ENCODE peak calls at places on chromosomes 1 and 21, in four cellular contexts. S is LoVo; I is stimulated activated CD8-positive, alpha-beta memory T cell treated with anti-CD3 and anti-CD28 coated beads, Interleukin-4, amount 100 ng/mL, for 48 hours; K is NCI-H1436. H is an unnamed sample.

GRCh38 chr21:27362249-27362648 is 395.4 kb upstream of the ADAMTS5 start:
- DNase-seq in I (no peak), S (no peak), K (no peak), H (no peak)

GRCh38 chr1:174965006-174965971 is 34.5 kb upstream of the CACYBP start:
- DNase-seq in K (no peak), S (no peak), I (no peak), H (no peak)

GRCh38 chr21:39840373-39841097 is 26.7 kb upstream of the PCP4 start:
- DNase-seq in K (no peak), I (no peak), S (no peak), H (no peak)

GRCh38 chr1:47175227-47175934 is 14.5 kb downstream of the PDZK1IP1 start:
- DNase-seq in I (peak; percentile 67), S (peak; percentile 59), K (peak; percentile 22), H (peak; percentile 88)

GRCh38 chr1:152753586-152753985 is 4.2 kb upstream of the KPRP start:
- DNase-seq in K (no peak), I (no peak), S (no peak), H (no peak)

GRCh38 chr1:235074335-235075120 is 54.1 kb downstream of the TOMM20 start:
- DNase-seq in S (no peak), I (peak; percentile 74), K (peak; percentile 59), H (peak; percentile 64)

GRCh38 chr1:67814121-67814772 is 19.0 kb downstream of the GNG12 start:
- DNase-seq in I (no peak), K (no peak), S (no peak), H (peak; percentile 35)

GRCh38 chr21:45414396-45415187 is 9.6 kb downstream of the COL18A1 start:
- DNase-seq in K (no peak), S (no peak), I (no peak), H (no peak)

GRCh38 chr1:97378596-97378995 is 542.2 kb downstream of the DPYD start:
- DNase-seq in S (no peak), I (no peak), K (no peak), H (no peak)

GRCh38 chr1:227234998-227235405 is 83.3 kb downstream of the CDC42BPA start:
- DNase-seq in S (peak; percentile 42), I (no peak), K (peak; percentile 7), H (peak; percentile 63)

GRCh38 chr1:244114895-244115294 is 63.8 kb downstream of the ZBTB18 start:
- DNase-seq in K (no peak), S (no peak), I (no peak), H (no peak)

GRCh38 chr1:182101415-182102041 is 40.0 kb upstream of the ZNF648 start:
- DNase-seq in S (peak; percentile 31), I (no peak), K (no peak), H (no peak)

GRCh38 chr1:214476958-214477870 is 74.2 kb downstream of the PTPN14 start:
- DNase-seq in K (no peak), I (no peak), S (no peak), H (peak; percentile 89)

GRCh38 chr1:17239420-17239819 is 9.5 kb upstream of the PADI3 start:
- DNase-seq in I (peak; percentile 30), K (peak; percentile 7), S (peak; percentile 53), H (peak; percentile 82)

GRCh38 chr1:40763742-40764532 is 19.6 kb upstream of the KCNQ4 start:
- DNase-seq in K (no peak), S (no peak), I (peak; percentile 21), H (no peak)

GRCh38 chr21:35237287-35237686 is 188.2 kb upstream of the RUNX1 start:
- DNase-seq in I (no peak), K (no peak), S (no peak), H (no peak)

GRCh38 chr21:29376556-29376955 is 77.8 kb downstream of the BACH1 start:
- DNase-seq in I (peak; percentile 67), K (peak; percentile 12), S (peak; percentile 13), H (peak; percentile 24)

GRCh38 chr1:243842978-243843490 is 7.0 kb downstream of the AKT3 start:
- DNase-seq in I (no peak), S (no peak), K (no peak), H (peak; percentile 68)

GRCh38 chr1:36529762-36530260 is 47.1 kb upstream of the CSF3R start:
- DNase-seq in K (no peak), I (no peak), S (no peak), H (no peak)

GRCh38 chr1:167166703-167167100 is 54.0 kb upstream of the POU2F1 start:
- DNase-seq in I (no peak), S (no peak), K (no peak), H (no peak)

GRCh38 chr1:194829492-194829891 is 1643.1 kb upstream of the B3GALT2 start:
- DNase-seq in K (no peak), S (no peak), I (no peak), H (no peak)

GRCh38 chr1:86567936-86568335 is 21.1 kb downstream of the CLCA4 start:
- DNase-seq in K (no peak), S (no peak), I (no peak), H (no peak)

GRCh38 chr21:39444406-39445145 is 1.0 kb downstream of the LCA5L start:
- DNase-seq in K (no peak), I (no peak), S (peak; percentile 1), H (peak; percentile 60)

GRCh38 chr1:230109871-230110667 is 43.0 kb downstream of the GALNT2 start:
- DNase-seq in K (no peak), I (peak; percentile 85), S (no peak), H (no peak)

GRCh38 chr1:167695150-167695549 is 26.6 kb upstream of the MPZL1 start:
- DNase-seq in S (no peak), K (no peak), I (no peak), H (no peak)

GRCh38 chr1:34984435-34985062 is 598 bp downstream of the TMEM35B start:
- DNase-seq in I (no peak), K (no peak), S (no peak), H (peak; percentile 79)

GRCh38 chr1:171486048-171486519 is 754 bp downstream of the PRRC2C start:
- DNase-seq in K (peak; percentile 37), I (peak; percentile 75), S (peak; percentile 40), H (peak; percentile 56)

GRCh38 chr1:175894543-175894942 is 151.1 kb upstream of the TNR start:
- DNase-seq in I (no peak), K (no peak), S (no peak), H (no peak)

GRCh38 chr21:45226540-45227326 is 61.0 kb downstream of the POFUT2 start:
- DNase-seq in I (peak; percentile 49), S (no peak), K (no peak), H (no peak)

GRCh38 chr1:227921461-227922185 is 26.1 kb downstream of the WNT9A start:
- DNase-seq in I (no peak), S (no peak), K (no peak), H (no peak)

GRCh38 chr1:234702342-234703000 is 92.5 kb upstream of the IRF2BP2 start:
- DNase-seq in K (no peak), I (no peak), S (no peak), H (peak; percentile 23)

GRCh38 chr21:35150562-35151226 is 101.6 kb upstream of the RUNX1 start:
- DNase-seq in K (no peak), I (no peak), S (no peak), H (peak; percentile 47)

GRCh38 chr1:109643385-109644230 is 12.3 kb upstream of the GSTM4 start:
- DNase-seq in S (peak; percentile 85), I (peak; percentile 96), K (peak; percentile 43), H (peak; percentile 86)

GRCh38 chr1:53107570-53108322 is 34.7 kb downstream of the SLC1A7 start:
- DNase-seq in S (no peak), K (no peak), I (no peak), H (no peak)

GRCh38 chr1:163035791-163036249 is 33.3 kb upstream of the RGS4 start:
- DNase-seq in K (no peak), I (no peak), S (peak; percentile 53), H (peak; percentile 67)

H was measured in GM03348.